ENCODE peak calls at places on chromosomes 3 and 15, in four cellular contexts. B is PC-3; N is mucosa of descending colon; Q is CD4-positive, CD25-positive, alpha-beta regulatory T cell. L is an unnamed sample.

GRCh38 chr3:12046406-12046805 is 42.2 kb downstream of the SYN2 start:
- DNase-seq in B (peak; percentile 44), N (no peak), Q (no peak), L (peak; percentile 9)

GRCh38 chr3:117565777-117566176 is 856.2 kb downstream of the TUSC7 start:
- DNase-seq in B (no peak), N (no peak), Q (no peak), L (no peak)

GRCh38 chr3:179166561-179167201 is 18.5 kb downstream of the PIK3CA start:
- DNase-seq in B (no peak), N (no peak), Q (no peak), L (no peak)

GRCh38 chr15:101541501-101542292 is 52.2 kb upstream of the PCSK6 start:
- DNase-seq in B (no peak), N (no peak), Q (no peak), L (no peak)

GRCh38 chr3:124606180-124606579 is 124.1 kb upstream of the UMPS start:
- DNase-seq in B (no peak), N (no peak), Q (no peak), L (no peak)

GRCh38 chr3:157127831-157128767 is 31.8 kb downstream of the CCNL1 start:
- DNase-seq in B (peak; percentile 85), N (peak; percentile 59), Q (peak; percentile 88), L (peak; percentile 88)

GRCh38 chr15:31365655-31366127 is 39.1 kb downstream of the KLF13 start:
- DNase-seq in B (no peak), N (peak; percentile 97), Q (peak; percentile 87), L (peak; percentile 93)

GRCh38 chr3:16427309-16427965 is 86.1 kb downstream of the RFTN1 start:
- DNase-seq in B (peak; percentile 17), N (no peak), Q (no peak), L (peak; percentile 98)

GRCh38 chr15:32861741-32862140 is 143.9 kb downstream of the GREM1 start:
- DNase-seq in B (no peak), N (peak; percentile 53), Q (no peak), L (peak; percentile 86)

GRCh38 chr15:74168673-74169274 is 4.7 kb upstream of the ISLR start:
- DNase-seq in B (no peak), N (no peak), Q (no peak), L (no peak)

GRCh38 chr15:50485389-50485788 is 61.1 kb downstream of the USP50 start:
- DNase-seq in B (no peak), N (no peak), Q (no peak), L (no peak)

GRCh38 chr3:134407247-134407640 is 33.0 kb upstream of the AMOTL2 start:
- DNase-seq in B (no peak), N (no peak), Q (no peak), L (peak; percentile 11)

GRCh38 chr15:80787238-80787805 is 8.2 kb downstream of the CEMIP start:
- DNase-seq in B (no peak), N (no peak), Q (no peak), L (no peak)

GRCh38 chr3:66408458-66408857 is 92.4 kb downstream of the LRIG1 start:
- DNase-seq in B (no peak), N (no peak), Q (no peak), L (no peak)

GRCh38 chr3:66405701-66406091 is 95.1 kb downstream of the LRIG1 start:
- DNase-seq in B (peak; percentile 11), N (no peak), Q (no peak), L (peak; percentile 95)

GRCh38 chr3:66407281-66408218 is 93.3 kb downstream of the LRIG1 start:
- DNase-seq in B (peak; percentile 67), N (peak; percentile 74), Q (peak; percentile 66), L (peak; percentile 37)

GRCh38 chr3:66406186-66406585 is 94.6 kb downstream of the LRIG1 start:
- DNase-seq in B (no peak), N (no peak), Q (no peak), L (no peak)

GRCh38 chr3:66406841-66407240 is 94.0 kb downstream of the LRIG1 start:
- DNase-seq in B (no peak), N (no peak), Q (no peak), L (no peak)
- H3K4me1 ChIP-seq in B (no peaks in the 10 kb centered on the region), N (peaks cover 9% of the 10 kb centered on the region), Q (no peaks in the 10 kb centered on the region), L (peaks cover 37% of the 10 kb centered on the region)

GRCh38 chr3:128650096-128651050 is at the start of gene RPN1:
- DNase-seq in B (peak; percentile 86), N (peak; percentile 98), Q (peak; percentile 95), L (peak; percentile 94)

GRCh38 chr3:128648402-128648801 is 2.2 kb downstream of the RPN1 start:
- DNase-seq in B (no peak), N (no peak), Q (no peak), L (no peak)

GRCh38 chr3:128647307-128647706 is 3.3 kb downstream of the RPN1 start:
- DNase-seq in B (no peak), N (no peak), Q (no peak), L (no peak)

GRCh38 chr3:128649264-128649663 is 1.4 kb downstream of the RPN1 start:
- DNase-seq in B (peak; percentile 4), N (no peak), Q (no peak), L (no peak)
- H3K4me1 ChIP-seq in B (peaks cover 6% of the 10 kb centered on the region), N (peaks cover 17% of the 10 kb centered on the region), Q (peaks cover 27% of the 10 kb centered on the region), L (no peaks in the 10 kb centered on the region)

DNA sequence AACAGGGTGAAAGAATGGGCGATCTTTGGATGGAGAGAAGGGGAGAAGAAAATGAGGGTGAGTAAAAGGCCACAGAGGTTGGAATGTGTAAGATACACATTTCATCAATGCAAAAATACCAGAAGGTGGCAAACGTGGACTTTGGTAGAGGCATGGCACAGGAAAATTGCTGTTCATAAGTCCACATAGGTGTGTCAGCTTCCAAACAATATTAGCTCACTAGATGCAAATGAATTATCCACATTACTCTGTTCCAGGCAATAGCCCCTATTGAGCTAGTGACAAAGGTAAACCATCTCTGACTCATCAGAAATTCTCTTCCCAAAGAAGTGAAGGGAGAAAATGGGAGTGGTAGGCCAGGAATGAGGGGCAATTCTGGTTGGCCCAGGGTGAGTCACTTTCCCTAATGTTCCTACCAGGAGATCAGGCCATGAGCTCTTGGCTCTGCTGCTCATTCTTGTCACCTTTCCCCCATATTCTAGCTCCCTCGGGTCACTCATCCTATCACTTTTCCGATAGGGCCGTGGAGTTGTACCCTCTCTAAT is 19.9 kb downstream of the ACKR2 start:
- DNase-seq in B (peak; percentile 98), N (no peak), Q (no peak), L (no peak)
- H3K4me1 ChIP-seq in B (peaks cover 53% of the 10 kb centered on the region), N (peaks cover 15% of the 10 kb centered on the region), Q (no peaks in the 10 kb centered on the region), L (no peaks in the 10 kb centered on the region)

DNA sequence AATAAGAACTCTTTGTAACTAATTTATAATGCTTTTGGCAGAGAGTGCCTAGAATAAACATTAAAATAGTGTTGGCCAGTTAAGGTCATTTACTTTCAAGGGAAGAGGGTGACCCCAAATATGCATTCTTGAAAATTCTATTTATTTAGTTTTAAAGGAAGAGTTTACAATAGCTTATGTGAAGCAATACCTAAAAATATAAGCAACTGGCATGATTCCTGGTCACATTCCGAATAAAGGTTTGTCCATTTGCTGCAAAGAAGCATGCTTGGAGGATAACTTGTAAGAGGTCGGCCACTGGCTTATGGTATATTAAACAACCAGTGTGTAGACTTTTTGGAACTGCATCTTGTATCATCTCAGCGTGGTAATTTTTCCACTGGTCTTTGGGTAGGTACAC is 10.2 kb downstream of the MITF start:
- DNase-seq in B (no peak), N (no peak), Q (no peak), L (peak; percentile 84)
- H3K4me1 ChIP-seq in B (no peaks in the 10 kb centered on the region), N (no peaks in the 10 kb centered on the region), Q (no peaks in the 10 kb centered on the region), L (peaks cover 29% of the 10 kb centered on the region)

GRCh38 chr15:77014137-77015081 is 19.5 kb downstream of the PSTPIP1 start:
- DNase-seq in B (no peak), N (peak; percentile 58), Q (no peak), L (no peak)
- H3K4me1 ChIP-seq in B (no peaks in the 10 kb centered on the region), N (no peaks in the 10 kb centered on the region), Q (peaks cover 74% of the 10 kb centered on the region), L (no peaks in the 10 kb centered on the region)

L was measured in fibroblast of lung.